ENCODE peak calls at places on chromosomes 1 and 21, in five cellular contexts. One of them, this sample, is unnamed. For H3K27me3, the result is how much of the 10 kb centered on the place peaks cover.

GRCh38 chr21:42319368-42319767 is 4.2 kb upstream of the TFF3 start:
- DNase-seq in heart right ventricle: no peak
- DNase-seq in ovary: no peak
- DNase-seq in lung: no peak
- DNase-seq in right cardiac atrium: no peak
- DNase-seq in this sample: peak

GRCh38 chr1:14115976-14116375 is 416.0 kb downstream of the PRDM2 start:
- DNase-seq in heart right ventricle: no peak
- DNase-seq in ovary: no peak
- DNase-seq in lung: no peak
- DNase-seq in right cardiac atrium: no peak
- DNase-seq in this sample: no peak

GRCh38 chr1:236471653-236472052 is 52.1 kb upstream of the LGALS8 start:
- DNase-seq in heart right ventricle: no peak
- DNase-seq in ovary: no peak
- DNase-seq in lung: no peak
- DNase-seq in right cardiac atrium: no peak
- DNase-seq in this sample: no peak

GRCh38 chr1:170707959-170708666 is 44.2 kb downstream of the PRRX1 start:
- DNase-seq in heart right ventricle: no peak
- DNase-seq in ovary: no peak
- DNase-seq in lung: no peak
- DNase-seq in right cardiac atrium: no peak
- DNase-seq in this sample: peak

GRCh38 chr1:235996048-235996785 is 68.7 kb downstream of the NID1 start:
- DNase-seq in heart right ventricle: no peak
- DNase-seq in ovary: no peak
- DNase-seq in lung: no peak
- DNase-seq in right cardiac atrium: no peak
- DNase-seq in this sample: peak

GRCh38 chr1:196317535-196318522 is 290.4 kb downstream of the KCNT2 start:
- DNase-seq in heart right ventricle: no peak
- DNase-seq in ovary: peak
- DNase-seq in lung: no peak
- DNase-seq in right cardiac atrium: no peak
- DNase-seq in this sample: peak

GRCh38 chr1:31483012-31483946 is 70.3 kb downstream of the SERINC2 start:
- DNase-seq in heart right ventricle: no peak
- DNase-seq in ovary: no peak
- DNase-seq in lung: peak
- DNase-seq in right cardiac atrium: peak
- DNase-seq in this sample: no peak

GRCh38 chr1:235160395-235160964 is 570 bp downstream of the RBM34 start:
- DNase-seq in heart right ventricle: no peak
- DNase-seq in ovary: no peak
- DNase-seq in lung: no peak
- DNase-seq in right cardiac atrium: no peak
- DNase-seq in this sample: no peak

GRCh38 chr1:65467536-65467935 is 47.1 kb downstream of the LEPR start:
- DNase-seq in heart right ventricle: no peak
- DNase-seq in ovary: no peak
- DNase-seq in lung: no peak
- DNase-seq in right cardiac atrium: no peak
- DNase-seq in this sample: no peak

GRCh38 chr21:36994501-36995189 is 11.9 kb upstream of the RIPPLY3 start:
- DNase-seq in heart right ventricle: no peak
- DNase-seq in ovary: no peak
- DNase-seq in lung: no peak
- DNase-seq in right cardiac atrium: no peak
- DNase-seq in this sample: no peak

GRCh38 chr1:98315309-98315708 is 346.2 kb upstream of the SNX7 start:
- DNase-seq in heart right ventricle: no peak
- DNase-seq in ovary: no peak
- DNase-seq in lung: no peak
- DNase-seq in right cardiac atrium: no peak
- DNase-seq in this sample: no peak

GRCh38 chr1:7784492-7785071 is 491 bp downstream of the PER3 start:
- DNase-seq in heart right ventricle: peak
- DNase-seq in ovary: no peak
- DNase-seq in lung: peak
- DNase-seq in right cardiac atrium: peak
- DNase-seq in this sample: no peak

GRCh38 chr1:72109916-72110315 is 172.4 kb downstream of the NEGR1 start:
- DNase-seq in heart right ventricle: no peak
- DNase-seq in ovary: no peak
- DNase-seq in lung: no peak
- DNase-seq in right cardiac atrium: no peak
- DNase-seq in this sample: no peak

GRCh38 chr21:30831194-30831765 is 1.7 kb upstream of the KRTAP7-1 start:
- DNase-seq in heart right ventricle: no peak
- DNase-seq in ovary: no peak
- DNase-seq in lung: no peak
- DNase-seq in right cardiac atrium: no peak
- DNase-seq in this sample: peak

GRCh38 chr21:46661211-46661625 is 25.7 kb downstream of the PRMT2 start:
- DNase-seq in heart right ventricle: peak
- DNase-seq in ovary: peak
- DNase-seq in lung: peak
- DNase-seq in right cardiac atrium: peak
- DNase-seq in this sample: no peak

GRCh38 chr1:20110679-20111078 is 8.7 kb downstream of the PLA2G2D start:
- DNase-seq in heart right ventricle: no peak
- DNase-seq in ovary: no peak
- DNase-seq in lung: no peak
- DNase-seq in right cardiac atrium: no peak
- DNase-seq in this sample: no peak

GRCh38 chr1:107920999-107921398 is 44.0 kb downstream of the VAV3 start:
- DNase-seq in heart right ventricle: no peak
- DNase-seq in ovary: no peak
- DNase-seq in lung: no peak
- DNase-seq in right cardiac atrium: no peak
- DNase-seq in this sample: no peak

GRCh38 chr1:241895013-241895412 is 47.0 kb downstream of the EXO1 start:
- DNase-seq in heart right ventricle: no peak
- DNase-seq in ovary: no peak
- DNase-seq in lung: no peak
- DNase-seq in right cardiac atrium: no peak
- DNase-seq in this sample: no peak

GRCh38 chr1:248739580-248740205 is 15.9 kb downstream of the LYPD8 start:
- DNase-seq in heart right ventricle: no peak
- DNase-seq in ovary: no peak
- DNase-seq in lung: no peak
- DNase-seq in right cardiac atrium: no peak
- DNase-seq in this sample: no peak

GRCh38 chr1:966603-967295 is 467 bp downstream of the PLEKHN1 start:
- DNase-seq in heart right ventricle: peak
- DNase-seq in ovary: peak
- DNase-seq in lung: peak
- DNase-seq in right cardiac atrium: peak
- DNase-seq in this sample: peak

GRCh38 chr1:197994907-197995407 is 77.8 kb downstream of the LHX9 start:
- DNase-seq in heart right ventricle: no peak
- DNase-seq in ovary: no peak
- DNase-seq in lung: peak
- DNase-seq in right cardiac atrium: no peak
- DNase-seq in this sample: no peak

GRCh38 chr1:21117159-21117953 is 59.3 kb downstream of the EIF4G3 start:
- DNase-seq in heart right ventricle: no peak
- DNase-seq in ovary: no peak
- DNase-seq in lung: no peak
- DNase-seq in right cardiac atrium: no peak
- DNase-seq in this sample: no peak

GRCh38 chr1:80542231-80542630 is 1258.5 kb upstream of the ADGRL2 start:
- DNase-seq in heart right ventricle: no peak
- DNase-seq in ovary: no peak
- DNase-seq in lung: no peak
- DNase-seq in right cardiac atrium: no peak
- DNase-seq in this sample: no peak

GRCh38 chr1:205188132-205188531 is 23.4 kb downstream of the DSTYK start:
- DNase-seq in heart right ventricle: no peak
- DNase-seq in ovary: no peak
- DNase-seq in lung: no peak
- DNase-seq in right cardiac atrium: no peak
- DNase-seq in this sample: no peak

GRCh38 chr1:107061886-107062285 is 5.4 kb downstream of the PRMT6 start:
- DNase-seq in heart right ventricle: no peak
- DNase-seq in ovary: no peak
- DNase-seq in lung: no peak
- DNase-seq in right cardiac atrium: no peak
- DNase-seq in this sample: no peak

GRCh38 chr21:41511858-41512257 is 3.9 kb upstream of the TMPRSS2 start:
- DNase-seq in heart right ventricle: no peak
- DNase-seq in ovary: no peak
- DNase-seq in lung: no peak
- DNase-seq in right cardiac atrium: no peak
- DNase-seq in this sample: no peak

GRCh38 chr1:158819461-158820443 is 11.4 kb upstream of the MNDA start:
- DNase-seq in heart right ventricle: no peak
- DNase-seq in ovary: no peak
- DNase-seq in lung: no peak
- DNase-seq in right cardiac atrium: no peak
- DNase-seq in this sample: no peak

GRCh38 chr1:114551400-114551799 is 30.0 kb downstream of the BCAS2 start:
- DNase-seq in heart right ventricle: no peak
- DNase-seq in ovary: no peak
- DNase-seq in lung: no peak
- DNase-seq in right cardiac atrium: no peak
- DNase-seq in this sample: no peak

GRCh38 chr1:86753700-86754099 is 49.3 kb downstream of the SH3GLB1 start:
- DNase-seq in heart right ventricle: no peak
- DNase-seq in ovary: no peak
- DNase-seq in lung: no peak
- DNase-seq in right cardiac atrium: no peak
- DNase-seq in this sample: no peak

GRCh38 chr21:16509466-16509865 is 779.7 kb downstream of the USP25 start:
- DNase-seq in heart right ventricle: no peak
- DNase-seq in ovary: no peak
- DNase-seq in lung: no peak
- DNase-seq in right cardiac atrium: no peak
- DNase-seq in this sample: no peak

GRCh38 chr1:33275706-33276572 is 19.6 kb downstream of the ZNF362 start:
- DNase-seq in heart right ventricle: no peak
- DNase-seq in ovary: peak
- DNase-seq in lung: no peak
- DNase-seq in right cardiac atrium: no peak
- DNase-seq in this sample: no peak

GRCh38 chr1:188615321-188615720 is 1786.6 kb downstream of the PLA2G4A start:
- DNase-seq in heart right ventricle: no peak
- DNase-seq in ovary: no peak
- DNase-seq in lung: no peak
- DNase-seq in right cardiac atrium: no peak
- DNase-seq in this sample: no peak

DNA sequence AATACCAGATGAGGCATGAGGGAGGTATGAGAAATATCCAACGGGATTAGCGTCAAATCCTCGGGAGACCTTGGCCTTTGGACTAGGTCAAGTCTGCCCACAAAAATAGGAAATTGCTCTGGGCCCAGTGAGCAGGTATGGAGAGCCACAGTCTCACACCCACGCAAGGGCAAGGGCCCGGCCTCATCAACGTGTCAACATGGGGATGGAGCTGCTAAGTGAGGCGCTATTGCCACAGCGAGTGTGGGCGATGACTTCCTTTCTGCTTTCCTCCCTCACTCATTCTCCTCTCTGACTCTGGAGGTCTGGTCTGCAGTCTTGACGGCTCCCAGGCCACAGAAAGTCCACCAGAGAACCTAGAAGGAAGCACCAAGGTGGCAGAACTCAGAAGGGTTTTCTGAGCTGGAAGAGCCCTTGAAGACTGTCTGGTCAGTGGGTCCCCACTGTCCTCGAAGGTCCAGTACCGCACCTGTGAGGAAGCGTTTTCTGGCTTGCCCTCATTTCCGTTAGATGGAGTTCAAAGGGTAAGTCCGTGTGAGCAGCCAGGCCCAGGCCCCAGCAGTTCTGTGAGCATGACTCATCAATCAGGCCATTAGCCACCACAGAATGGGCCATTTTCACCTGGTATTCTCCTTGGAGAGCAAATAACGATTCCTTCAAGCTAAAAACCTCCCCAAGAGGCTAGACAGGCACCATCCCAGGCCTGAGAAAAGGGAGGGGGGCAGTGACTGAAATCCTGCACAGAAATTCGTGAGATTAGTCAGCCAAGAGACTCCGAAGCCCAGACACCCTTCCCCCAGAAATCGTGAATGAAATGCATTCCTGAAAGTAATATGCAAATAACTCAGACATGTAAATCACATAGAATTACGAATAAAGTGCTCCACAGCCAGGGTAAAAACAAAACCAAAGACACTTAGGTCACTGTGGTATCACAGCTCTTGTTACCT is 66.2 kb downstream of the BCAR3 start:
- DNase-seq in heart right ventricle: no peak
- DNase-seq in ovary: no peak
- DNase-seq in lung: no peak
- DNase-seq in right cardiac atrium: no peak
- DNase-seq in this sample: no peak
- H3K27ac ChIP-seq in heart right ventricle: peak
- H3K27ac ChIP-seq in ovary: no peak
- H3K27ac ChIP-seq in lung: peak
- H3K27ac ChIP-seq in right cardiac atrium: peak
- H3K27ac ChIP-seq in this sample: peak

GRCh38 chr21:44709426-44710293 is 1.7 kb downstream of the TSPEAR start:
- DNase-seq in heart right ventricle: no peak
- DNase-seq in ovary: peak
- DNase-seq in lung: no peak
- DNase-seq in right cardiac atrium: peak
- DNase-seq in this sample: peak
- H3K4me3 ChIP-seq in heart right ventricle: peak
- H3K4me3 ChIP-seq in ovary: no peak
- H3K4me3 ChIP-seq in lung: no peak
- H3K4me3 ChIP-seq in right cardiac atrium: peak
- H3K4me3 ChIP-seq in this sample: no peak

GRCh38 chr1:230199034-230199433 is 132.0 kb downstream of the GALNT2 start:
- DNase-seq in heart right ventricle: no peak
- DNase-seq in ovary: no peak
- DNase-seq in lung: no peak
- DNase-seq in right cardiac atrium: no peak
- DNase-seq in this sample: no peak
- H3K27me3 ChIP-seq in heart right ventricle: under half
- H3K27me3 ChIP-seq in ovary: under half
- H3K27me3 ChIP-seq in lung: under half
- H3K27me3 ChIP-seq in right cardiac atrium: under half
- H3K27me3 ChIP-seq in this sample: under half

GRCh38 chr1:169132512-169133227 is 26.2 kb downstream of the ATP1B1 start:
- DNase-seq in heart right ventricle: no peak
- DNase-seq in ovary: no peak
- DNase-seq in lung: no peak
- DNase-seq in right cardiac atrium: no peak
- DNase-seq in this sample: no peak
- H3K27ac ChIP-seq in heart right ventricle: no peak
- H3K27ac ChIP-seq in ovary: no peak
- H3K27ac ChIP-seq in lung: no peak
- H3K27ac ChIP-seq in right cardiac atrium: no peak
- H3K27ac ChIP-seq in this sample: no peak

GRCh38 chr21:45641480-45642035 is 2.0 kb upstream of the PCBP3 start:
- DNase-seq in heart right ventricle: no peak
- DNase-seq in ovary: peak
- DNase-seq in lung: no peak
- DNase-seq in right cardiac atrium: peak
- DNase-seq in this sample: no peak
- H3K4me3 ChIP-seq in heart right ventricle: no peak
- H3K4me3 ChIP-seq in ovary: no peak
- H3K4me3 ChIP-seq in lung: no peak
- H3K4me3 ChIP-seq in right cardiac atrium: no peak
- H3K4me3 ChIP-seq in this sample: no peak

GRCh38 chr1:229879746-229880145 is 187.3 kb upstream of the GALNT2 start:
- DNase-seq in heart right ventricle: no peak
- DNase-seq in ovary: no peak
- DNase-seq in lung: no peak
- DNase-seq in right cardiac atrium: no peak
- DNase-seq in this sample: no peak
- H3K27me3 ChIP-seq in heart right ventricle: under half
- H3K27me3 ChIP-seq in ovary: under half
- H3K27me3 ChIP-seq in lung: under half
- H3K27me3 ChIP-seq in right cardiac atrium: under half
- H3K27me3 ChIP-seq in this sample: under half

This sample was measured in SJCRH30.